ENCODE peak calls at places on chromosomes 1 and 21, in nine cellular contexts. O is ACHN; A is Daoy; P is aorta; Y is myocyte; Q is mesothelial cell of epicardium; Z is COLO829; E is stimulated activated CD8-positive, alpha-beta memory T cell treated with anti-CD3 and anti-CD28 coated beads, Interleukin-2, amount 100 ng/mL, for 48 hours; K is stimulated activated CD4-positive, alpha-beta T cell treated with anti-CD3 and anti-CD28 coated beads, TNF-alpha, amount 100 ng/mL, for 4 hours. T is an unnamed sample.

GRCh38 chr1:24437631-24438396 is 22.2 kb downstream of the NIPAL3 start:
- DNase-seq in A (no peak), E (no peak), P (no peak), Z (no peak), K (no peak), Y (peak; percentile 1), Q (no peak), O (no peak), T (no peak)

GRCh38 chr1:100643430-100644196 is 75.9 kb upstream of the VCAM1 start:
- DNase-seq in Q (no peak), E (no peak), Z (no peak), O (peak; percentile 73), Y (no peak), K (no peak), P (no peak), A (no peak), T (no peak)

GRCh38 chr1:179175011-179175934 is 54.2 kb downstream of the ABL2 start:
- DNase-seq in O (no peak), E (no peak), K (no peak), A (peak; percentile 39), P (no peak), Y (peak; percentile 72), Z (peak; percentile 93), Q (no peak), T (no peak)

GRCh38 chr1:8343464-8344001 is 25.6 kb downstream of the SLC45A1 start:
- DNase-seq in E (no peak), P (peak; percentile 92), K (no peak), A (peak; percentile 94), Y (peak; percentile 88), O (peak; percentile 89), Z (peak; percentile 36), Q (no peak), T (peak; percentile 95)

GRCh38 chr1:54329337-54329954 is 76.7 kb downstream of the SSBP3 start:
- DNase-seq in Y (no peak), P (no peak), Z (no peak), E (no peak), A (no peak), Q (no peak), K (no peak), O (no peak), T (no peak)

GRCh38 chr1:228345201-228345930 is 61.3 kb downstream of the TRIM11 start:
- DNase-seq in K (no peak), E (no peak), Y (peak; percentile 84), A (no peak), Q (no peak), P (peak; percentile 33), Z (no peak), O (no peak), T (peak; percentile 68)

GRCh38 chr1:36248250-36248894 is 24.1 kb downstream of the THRAP3 start:
- DNase-seq in O (peak; percentile 76), E (no peak), A (peak; percentile 89), Y (peak; percentile 67), P (peak; percentile 81), Q (no peak), K (no peak), Z (no peak), T (peak; percentile 91)

GRCh38 chr1:233064988-233065387 is 114.6 kb downstream of the NTPCR start:
- DNase-seq in Z (no peak), O (no peak), Q (no peak), K (no peak), E (no peak), A (no peak), Y (no peak), P (no peak), T (no peak)

GRCh38 chr1:18811733-18812132 is 47.7 kb downstream of the TAS1R2 start:
- DNase-seq in P (no peak), O (no peak), Q (no peak), E (no peak), A (no peak), Z (no peak), Y (no peak), K (no peak), T (no peak)

GRCh38 chr1:208466054-208466590 is 221.9 kb upstream of the PLXNA2 start:
- DNase-seq in E (no peak), Z (no peak), P (no peak), K (no peak), O (no peak), Y (no peak), Q (no peak), A (no peak), T (no peak)

GRCh38 chr1:25117233-25117823 is 115.0 kb downstream of the SYF2 start:
- DNase-seq in Y (no peak), Z (no peak), Q (no peak), P (no peak), O (peak; percentile 6), A (no peak), K (no peak), E (no peak), T (no peak)

GRCh38 chr21:37281579-37281978 is 14.4 kb upstream of the VPS26C start:
- DNase-seq in O (no peak), Y (no peak), A (no peak), P (no peak), E (no peak), Q (no peak), Z (no peak), K (no peak), T (no peak)

GRCh38 chr1:43435146-43436145 is 18.3 kb downstream of the HYI start:
- DNase-seq in E (no peak), K (no peak), Z (no peak), O (no peak), P (peak; percentile 63), A (no peak), Q (no peak), Y (peak; percentile 32), T (peak; percentile 69)

GRCh38 chr1:181816608-181817007 is 244.9 kb downstream of the ZNF648 start:
- DNase-seq in Q (no peak), E (no peak), A (no peak), O (no peak), Y (no peak), Z (no peak), K (no peak), P (no peak), T (no peak)

GRCh38 chr1:8871539-8871935 is 6.9 kb downstream of the ENO1 start:
- DNase-seq in P (no peak), K (no peak), A (no peak), O (no peak), E (no peak), Y (no peak), Z (no peak), Q (no peak), T (no peak)

GRCh38 chr1:47936916-47937551 is 60.2 kb downstream of the TRABD2B start:
- DNase-seq in Q (no peak), Z (no peak), O (no peak), A (no peak), P (no peak), K (no peak), E (no peak), Y (no peak), T (no peak)

GRCh38 chr1:109152196-109152595 is 38.3 kb downstream of the ELAPOR1 start:
- DNase-seq in K (no peak), A (no peak), O (no peak), P (no peak), Z (no peak), E (no peak), Y (no peak), Q (no peak), T (no peak)

GRCh38 chr1:209584186-209584776 is 767 bp downstream of the CAMK1G start:
- DNase-seq in Q (peak; percentile 41), P (no peak), A (no peak), E (no peak), Y (no peak), O (no peak), K (no peak), Z (no peak), T (no peak)

GRCh38 chr1:43978551-43979260 is at the start of gene B4GALT2:
- DNase-seq in Q (peak; percentile 60), Y (peak; percentile 33), K (no peak), A (peak; percentile 68), O (peak; percentile 36), Z (no peak), P (peak; percentile 53), E (no peak), T (peak; percentile 80)

GRCh38 chr1:231841616-231842344 is 215.2 kb downstream of the DISC1 start:
- DNase-seq in Q (no peak), K (no peak), O (peak; percentile 76), A (peak; percentile 29), Z (no peak), P (no peak), Y (peak; percentile 26), E (no peak), T (no peak)

GRCh38 chr1:180213401-180214177 is 16.5 kb upstream of the LHX4 start:
- DNase-seq in Y (peak; percentile 50), O (no peak), K (no peak), A (peak; percentile 77), Z (no peak), P (peak; percentile 52), Q (no peak), E (no peak), T (peak; percentile 77)

GRCh38 chr1:244953865-244954264 is 89.5 kb upstream of the HNRNPU start:
- DNase-seq in E (no peak), P (no peak), Y (peak; percentile 40), Q (no peak), K (no peak), Z (no peak), O (no peak), A (no peak), T (no peak)

GRCh38 chr1:197321821-197322220 is 53.8 kb downstream of the CRB1 start:
- DNase-seq in A (no peak), K (no peak), Z (no peak), P (no peak), E (no peak), O (no peak), Q (no peak), Y (no peak), T (no peak)

GRCh38 chr1:2316451-2316940 is 74.9 kb downstream of the MORN1 start:
- DNase-seq in Y (peak; percentile 74), O (no peak), Q (no peak), P (no peak), Z (no peak), K (no peak), E (no peak), A (peak; percentile 26), T (no peak)

GRCh38 chr1:15747378-15747777 is 5.1 kb downstream of the TMEM82 start:
- DNase-seq in A (no peak), Z (no peak), K (no peak), P (peak; percentile 54), O (no peak), Y (no peak), E (no peak), Q (no peak), T (no peak)

GRCh38 chr1:24783713-24784112 is 38.5 kb downstream of the CLIC4 start:
- DNase-seq in E (no peak), K (no peak), Y (no peak), Z (no peak), O (no peak), Q (no peak), P (no peak), A (no peak), T (no peak)

GRCh38 chr1:10835423-10836421 is 39.3 kb upstream of the CASZ1 start:
- DNase-seq in Y (peak; percentile 61), P (no peak), A (peak; percentile 83), Q (peak; percentile 79), K (no peak), E (no peak), O (no peak), Z (peak; percentile 66), T (no peak)

GRCh38 chr1:201307239-201307638 is 23.9 kb downstream of the PKP1 start:
- DNase-seq in Z (no peak), E (no peak), Y (peak; percentile 50), Q (no peak), K (no peak), O (no peak), A (peak; percentile 67), P (no peak), T (no peak)

GRCh38 chr21:45406801-45407628 is 2.0 kb downstream of the COL18A1 start:
- DNase-seq in K (no peak), Y (no peak), A (no peak), Z (no peak), P (peak; percentile 33), O (peak; percentile 12), Q (no peak), E (no peak), T (peak; percentile 76)

GRCh38 chr1:115463347-115463746 is 125.3 kb upstream of the NGF start:
- DNase-seq in E (no peak), Q (no peak), O (no peak), K (no peak), A (no peak), P (no peak), Z (no peak), Y (no peak), T (no peak)

GRCh38 chr1:117630423-117630998 is 24.7 kb downstream of the TENT5C start:
- DNase-seq in Y (no peak), K (no peak), Z (no peak), E (no peak), A (peak; percentile 44), O (no peak), Q (no peak), P (no peak), T (peak; percentile 63)

T was measured in posterior vena cava.